ENCODE peak calls at places on chromosomes 1 and 21, in four cellular contexts. B, L, Q and Z are unnamed samples.

GRCh38 chr1:92411511-92411910 is 75.2 kb downstream of the GFI1 start:
- DNase-seq in B (no peak), L (no peak), Q (no peak), Z (no peak)

GRCh38 chr1:58815680-58816071 is 31.8 kb upstream of the JUN start:
- DNase-seq in B (no peak), L (no peak), Q (no peak), Z (peak)

GRCh38 chr1:38728176-38728908 is 131.2 kb downstream of the RRAGC start:
- DNase-seq in B (peak), L (no peak), Q (peak), Z (no peak)

GRCh38 chr1:33050221-33051076 is 13.8 kb upstream of the AK2 start:
- DNase-seq in B (no peak), L (peak), Q (no peak), Z (no peak)

GRCh38 chr21:43910460-43910859 is 45.4 kb downstream of the AGPAT3 start:
- DNase-seq in B (no peak), L (no peak), Q (no peak), Z (no peak)

GRCh38 chr1:1973716-1974642 is 29.6 kb downstream of the CFAP74 start:
- DNase-seq in B (no peak), L (no peak), Q (no peak), Z (no peak)

GRCh38 chr1:218850367-218850766 is 323.3 kb upstream of the LYPLAL1 start:
- DNase-seq in B (no peak), L (no peak), Q (no peak), Z (no peak)

GRCh38 chr1:59076612-59077011 is 220.3 kb upstream of the FGGY start:
- DNase-seq in B (no peak), L (no peak), Q (no peak), Z (no peak)

GRCh38 chr1:200641175-200641489 is 20.6 kb upstream of the KIF14 start:
- DNase-seq in B (no peak), L (no peak), Q (no peak), Z (no peak)

GRCh38 chr1:221719987-221720386 is 21.9 kb downstream of the DUSP10 start:
- DNase-seq in B (no peak), L (no peak), Q (no peak), Z (no peak)

GRCh38 chr1:2209400-2210083 is 15.0 kb upstream of the FAAP20 start:
- DNase-seq in B (no peak), L (no peak), Q (peak), Z (no peak)

GRCh38 chr1:35030338-35031102 is 1.2 kb downstream of the ZMYM6 start:
- DNase-seq in B (no peak), L (no peak), Q (no peak), Z (no peak)

GRCh38 chr1:111045033-111045722 is 81.5 kb upstream of the LRIF1 start:
- DNase-seq in B (no peak), L (no peak), Q (no peak), Z (peak)

GRCh38 chr1:2796890-2797740 is 4.4 kb downstream of the TTC34 start:
- DNase-seq in B (no peak), L (no peak), Q (no peak), Z (no peak)

GRCh38 chr1:55542901-55543504 is 327.8 kb upstream of the USP24 start:
- DNase-seq in B (no peak), L (no peak), Q (no peak), Z (no peak)

GRCh38 chr1:62295921-62296451 is 23.2 kb downstream of the KANK4 start:
- DNase-seq in B (no peak), L (no peak), Q (no peak), Z (no peak)

GRCh38 chr1:25760122-25760719 is 39.8 kb upstream of the SELENON start:
- DNase-seq in B (no peak), L (no peak), Q (no peak), Z (no peak)

DNA sequence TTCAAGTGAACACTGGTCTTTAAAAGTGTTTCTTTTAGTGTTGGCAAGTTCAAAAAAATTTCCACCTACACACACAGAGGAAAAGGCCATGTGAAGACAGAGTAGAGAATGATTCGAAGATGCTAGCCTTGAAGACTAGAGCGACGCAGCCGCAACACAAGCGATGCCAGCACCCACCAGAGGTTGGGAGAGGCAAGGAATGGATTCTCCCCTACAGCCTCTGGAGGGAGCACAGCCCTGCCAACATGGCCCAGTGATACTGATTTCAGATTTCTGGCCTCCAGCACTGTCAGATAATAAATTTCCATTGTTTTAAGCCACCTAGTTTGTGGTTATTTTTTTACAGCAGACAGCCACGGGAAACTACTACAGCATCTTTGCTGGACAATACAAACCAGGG is 6.9 kb upstream of the ADAR start:
- DNase-seq in B (no peak), L (no peak), Q (no peak), Z (no peak)
- TF ChIP-seq CTCF in B (no peak), L (no peak), Q (no peak), Z (no peak)

DNA sequence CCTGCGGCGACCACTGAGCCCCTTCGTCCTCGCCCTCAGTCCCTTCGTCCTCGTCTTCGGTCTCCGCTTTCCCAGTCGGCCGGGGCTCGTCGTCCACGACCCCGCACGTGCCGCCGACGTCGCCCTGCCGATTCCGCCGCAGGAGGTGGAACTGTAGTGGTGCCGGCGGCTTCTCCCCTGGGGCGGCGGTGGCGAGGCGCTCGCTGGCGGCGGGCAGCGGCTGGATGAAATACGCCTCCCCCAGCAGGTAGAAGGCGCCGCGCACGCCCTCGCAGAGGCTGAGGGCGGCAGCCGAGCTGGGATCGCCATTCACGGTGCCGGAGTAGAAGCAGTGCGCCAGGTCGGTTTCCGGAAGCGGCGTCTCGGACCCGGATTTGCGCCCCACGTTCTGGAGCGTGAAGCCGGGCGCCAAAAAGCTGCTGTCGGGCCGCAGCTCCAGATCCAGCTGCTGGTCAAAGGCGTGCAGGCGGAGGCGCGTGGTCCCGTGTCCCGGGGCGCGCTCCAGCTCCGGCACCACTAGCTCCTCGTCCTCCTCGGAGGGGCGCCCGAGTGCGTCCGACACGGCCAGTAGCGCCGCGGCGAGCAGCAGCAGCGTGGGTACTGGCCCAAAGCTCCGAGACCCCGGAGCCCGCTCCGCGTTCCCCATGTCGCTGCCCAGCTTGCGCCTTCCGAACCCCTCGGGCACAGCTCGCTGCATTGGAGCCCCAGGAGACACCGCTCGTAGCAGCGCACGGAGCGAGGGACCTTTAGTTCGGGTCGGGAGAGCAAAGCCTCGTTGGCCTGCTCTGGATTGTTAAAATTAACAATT is 747 bp downstream of the ADAMTS1 start:
- DNase-seq in B (peak), L (peak), Q (peak), Z (no peak)
- TF ChIP-seq CTCF in B (no peak), L (peak), Q (peak), Z (no peak)

GRCh38 chr1:43360616-43361015 is 1.8 kb downstream of the CDC20 start:
- DNase-seq in B (no peak), L (no peak), Q (no peak), Z (no peak)

GRCh38 chr1:43358746-43359693 is at the start of gene CDC20:
- DNase-seq in B (peak), L (peak), Q (peak), Z (peak)

GRCh38 chr1:43357251-43357650 is 1.5 kb upstream of the CDC20 start:
- DNase-seq in B (no peak), L (no peak), Q (no peak), Z (no peak)

GRCh38 chr1:43359696-43360095 is 915 bp downstream of the CDC20 start:
- DNase-seq in B (no peak), L (no peak), Q (no peak), Z (no peak)

DNA sequence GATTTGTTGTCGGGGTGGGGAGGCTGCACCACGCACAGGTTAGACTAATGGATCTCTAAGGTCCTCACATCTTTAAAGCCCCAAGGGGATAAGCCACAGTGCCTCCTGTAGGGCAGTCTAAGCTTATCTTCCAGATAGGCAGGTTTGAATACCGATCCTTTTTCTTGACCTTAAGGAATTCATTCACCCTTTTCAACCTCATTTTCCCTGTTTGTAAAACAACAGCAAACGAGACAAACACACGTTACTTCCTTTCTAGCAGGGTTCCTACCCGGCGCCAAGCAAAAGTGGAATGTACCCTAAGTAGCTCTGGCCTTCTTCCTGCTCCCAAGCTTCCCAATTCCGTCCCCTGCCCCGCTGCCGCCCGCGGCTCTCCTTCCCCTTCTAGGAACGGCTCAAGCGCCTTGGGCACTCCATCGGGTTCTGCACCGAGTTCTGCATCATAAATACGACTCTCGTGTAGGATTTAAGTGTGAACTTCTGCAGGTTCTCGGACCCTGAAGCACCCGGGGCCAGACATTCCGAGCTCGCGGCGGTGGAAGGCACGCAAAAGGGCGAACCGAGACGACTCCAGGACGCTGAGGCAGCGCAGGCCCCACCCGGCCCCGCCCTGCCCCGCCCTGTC is 548 bp upstream of the CDC20 start:
- DNase-seq in B (no peak), L (peak), Q (no peak), Z (peak)
- TF ChIP-seq CTCF in B (no peak), L (peak), Q (no peak), Z (peak)

DNA sequence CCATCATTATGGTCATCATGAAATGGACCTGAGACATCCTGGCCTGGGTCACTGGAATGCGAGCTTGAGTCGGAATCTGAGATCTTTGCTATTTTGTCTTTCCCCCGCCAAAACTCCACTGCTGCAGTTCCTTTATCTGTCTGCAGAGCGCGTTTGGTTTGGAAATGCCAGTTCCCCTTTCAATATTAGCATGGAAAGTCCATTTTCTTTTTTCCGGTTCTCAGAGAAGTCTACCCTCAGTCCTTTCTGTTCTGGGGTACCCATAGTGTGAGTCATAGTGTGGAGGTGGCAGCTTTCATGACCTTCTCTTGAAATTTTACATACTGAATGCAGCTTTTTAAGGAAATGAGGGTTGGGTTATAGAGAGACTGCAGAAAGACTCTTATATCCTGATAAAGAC is 14.6 kb downstream of the CACNA1E start:
- DNase-seq in B (no peak), L (no peak), Q (no peak), Z (no peak)
- TF ChIP-seq CTCF in B (no peak), L (no peak), Q (no peak), Z (peak)